ENCODE peak calls at places on chromosome 1, in ten cellular contexts. B is sigmoid colon, G is mammary epithelial cell, W is astrocyte, Q is AG04450, I is dorsolateral prefrontal cortex, U is tibial artery, S is lower lobe of right lung, O is AG09309, A is breast epithelium. L is an unnamed sample.

GRCh38 chr1:1243807-1244191 is 2.7 kb downstream of the C1QTNF12 start:
- DNase-seq in B (no peak), G (no peak), W (no peak), Q (no peak), I (no peak), U (no peak), S (no peak), O (no peak), A (no peak), L (no peak)

GRCh38 chr1:30746212-30747027 is 11.2 kb downstream of the LAPTM5 start:
- DNase-seq in B (no peak), G (no peak), W (no peak), Q (no peak), I (no peak), U (no peak), S (no peak), O (no peak), A (no peak), L (no peak)

GRCh38 chr1:22749919-22750670 is 39.5 kb downstream of the EPHB2 start:
- DNase-seq in B (peak; percentile 75), G (peak; percentile 83), W (peak; percentile 94), Q (peak; percentile 88), I (no peak), U (peak; percentile 77), S (no peak), O (peak; percentile 86), A (no peak), L (peak; percentile 80)

GRCh38 chr1:30727796-30728195 is 4.4 kb upstream of the MATN1 start:
- DNase-seq in B (no peak), G (no peak), W (peak; percentile 53), Q (no peak), I (no peak), U (no peak), S (no peak), O (no peak), A (no peak), L (no peak)

GRCh38 chr1:94855307-94855700 is 35.1 kb downstream of the SLC44A3 start:
- DNase-seq in B (no peak), G (no peak), W (peak; percentile 46), Q (no peak), I (no peak), U (no peak), S (no peak), O (no peak), A (no peak), L (no peak)

GRCh38 chr1:160639652-160640051 is 7.2 kb downstream of the SLAMF1 start:
- DNase-seq in B (no peak), G (no peak), W (no peak), Q (no peak), I (no peak), U (no peak), S (no peak), O (no peak), A (no peak), L (no peak)

GRCh38 chr1:203612932-203613682 is 13.5 kb upstream of the ATP2B4 start:
- DNase-seq in B (no peak), G (no peak), W (no peak), Q (no peak), I (no peak), U (no peak), S (no peak), O (no peak), A (no peak), L (no peak)

GRCh38 chr1:17023573-17023972 is 11.8 kb upstream of the ATP13A2 start:
- DNase-seq in B (no peak), G (no peak), W (no peak), Q (no peak), I (no peak), U (no peak), S (no peak), O (no peak), A (no peak), L (no peak)

GRCh38 chr1:151461694-151462093 is 2.4 kb upstream of the POGZ start:
- DNase-seq in B (no peak), G (no peak), W (no peak), Q (no peak), I (no peak), U (no peak), S (no peak), O (no peak), A (no peak), L (no peak)

DNA sequence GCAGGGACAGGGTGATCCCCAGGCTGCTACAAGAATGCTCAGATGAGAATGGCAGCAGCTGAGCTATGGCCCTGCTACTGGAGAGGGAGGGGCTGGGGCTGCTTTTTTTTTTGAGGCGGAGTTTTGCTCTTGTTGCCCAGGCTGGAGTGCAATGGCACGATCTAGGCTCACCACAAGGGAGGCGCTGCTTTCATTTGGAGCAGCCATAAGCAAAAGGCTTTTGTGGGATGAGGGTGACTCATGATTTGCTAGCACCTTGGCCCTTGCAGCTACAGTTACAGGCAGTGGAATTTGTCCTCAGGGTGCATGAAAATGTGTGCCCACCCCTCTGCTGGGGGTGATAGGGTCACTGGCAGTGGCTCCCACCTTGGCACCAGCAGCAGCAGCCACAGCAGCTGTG is 32.4 kb upstream of the CYP4A22 start:
- DNase-seq in B (no peak), G (peak; percentile 52), W (no peak), Q (no peak), I (no peak), U (no peak), S (no peak), O (no peak), A (no peak), L (no peak)
- H3K4me3 ChIP-seq in B (no peak overlapping the region), G (no peak overlapping the region), W (no peak overlapping the region), Q (no peak overlapping the region), I (no peak overlapping the region), U (no peak overlapping the region), S (no peak overlapping the region), O (no peak overlapping the region), A (no peak overlapping the region), L (no peak overlapping the region)

DNA sequence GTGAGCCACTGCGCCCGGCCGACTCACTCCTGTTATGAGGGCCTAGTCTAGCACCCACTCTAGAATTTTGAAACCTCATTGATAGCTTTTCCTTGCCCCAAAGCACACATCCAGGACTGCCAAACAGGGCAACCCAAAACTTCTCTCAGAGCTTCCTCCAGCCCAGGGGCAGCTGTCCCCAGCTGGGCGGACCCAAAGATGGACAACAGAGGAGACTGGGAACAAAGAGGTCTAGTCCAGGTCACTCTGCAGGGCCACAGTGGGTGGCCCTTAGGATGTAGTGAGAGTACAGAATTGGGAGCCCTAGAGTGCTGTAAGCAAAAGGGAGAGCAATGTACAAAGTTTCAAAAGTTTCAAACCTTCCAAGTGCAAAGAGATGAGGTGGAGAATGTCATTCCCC is 1.2 kb downstream of the CD34 start:
- DNase-seq in B (no peak), G (no peak), W (no peak), Q (no peak), I (no peak), U (no peak), S (no peak), O (no peak), A (no peak), L (no peak)
- H3K4me3 ChIP-seq in B (peak overlapping the region; percentile 53), G (no peak overlapping the region), W (no peak overlapping the region), Q (no peak overlapping the region), I (no peak overlapping the region), U (peak overlapping the region; percentile 53), S (peak overlapping the region; percentile 60), O (no peak overlapping the region), A (peak overlapping the region; percentile 53), L (no peak overlapping the region)

GRCh38 chr1:26290061-26290415 is 10.2 kb downstream of the SH3BGRL3 start:
- DNase-seq in B (no peak), G (no peak), W (no peak), Q (no peak), I (no peak), U (no peak), S (no peak), O (no peak), A (no peak), L (no peak)
- H3K4me3 ChIP-seq in B (no peak overlapping the region), G (no peak overlapping the region), W (no peak overlapping the region), Q (no peak overlapping the region), I (no peak overlapping the region), U (no peak overlapping the region), S (no peak overlapping the region), O (no peak overlapping the region), A (no peak overlapping the region), L (no peak overlapping the region)

GRCh38 chr1:204645666-204646065 is 39.9 kb downstream of the LRRN2 start:
- DNase-seq in B (no peak), G (no peak), W (no peak), Q (no peak), I (no peak), U (no peak), S (no peak), O (no peak), A (no peak), L (no peak)
- H3K4me3 ChIP-seq in B (no peak overlapping the region), G (no peak overlapping the region), W (no peak overlapping the region), Q (no peak overlapping the region), I (no peak overlapping the region), U (no peak overlapping the region), S (no peak overlapping the region), O (no peak overlapping the region), A (no peak overlapping the region), L (no peak overlapping the region)

GRCh38 chr1:110403805-110404204 is 3.7 kb downstream of the LAMTOR5 start:
- DNase-seq in B (no peak), G (no peak), W (no peak), Q (no peak), I (no peak), U (no peak), S (no peak), O (no peak), A (no peak), L (no peak)

GRCh38 chr1:110407260-110408210 is at the start of gene LAMTOR5:
- DNase-seq in B (peak; percentile 97), G (peak; percentile 89), W (peak; percentile 88), Q (peak; percentile 65), I (peak; percentile 91), U (peak; percentile 96), S (peak; percentile 95), O (peak; percentile 69), A (peak; percentile 90), L (peak; percentile 78)

GRCh38 chr1:110411173-110411572 is 3.7 kb upstream of the LAMTOR5 start:
- DNase-seq in B (no peak), G (no peak), W (no peak), Q (no peak), I (no peak), U (no peak), S (no peak), O (no peak), A (no peak), L (no peak)

GRCh38 chr1:110412576-110412975 is 5.1 kb upstream of the LAMTOR5 start:
- DNase-seq in B (peak; percentile 69), G (peak; percentile 58), W (peak; percentile 26), Q (no peak), I (peak; percentile 54), U (peak; percentile 77), S (peak; percentile 75), O (no peak), A (peak; percentile 44), L (no peak)

DNA sequence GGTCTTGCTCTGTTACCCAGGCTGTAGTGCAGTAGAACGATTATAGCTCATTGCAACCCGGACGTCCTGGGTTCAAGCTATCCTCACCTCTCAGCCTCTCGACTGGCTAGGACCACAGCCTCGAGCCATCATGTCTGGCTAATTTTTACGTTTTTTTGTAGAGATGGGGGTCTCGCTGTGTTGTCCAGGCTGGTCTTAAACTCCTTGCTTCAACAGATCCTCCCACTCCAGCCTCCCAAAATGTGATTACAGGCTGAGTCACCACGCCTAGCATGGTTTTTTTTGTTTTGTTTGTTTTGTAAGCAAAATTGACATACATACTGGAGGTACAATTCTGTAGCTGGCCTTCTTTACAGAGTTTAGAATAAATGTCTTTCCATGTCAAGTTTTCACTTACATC is 994 bp upstream of the LAMTOR5 start:
- DNase-seq in B (no peak), G (no peak), W (no peak), Q (no peak), I (no peak), U (no peak), S (no peak), O (no peak), A (no peak), L (no peak)
- H3K4me3 ChIP-seq in B (peak overlapping the region; percentile 99), G (peak overlapping the region; percentile 99), W (peak overlapping the region; percentile 94), Q (no peak overlapping the region), I (peak overlapping the region; percentile 84), U (peak overlapping the region; percentile 87), S (peak overlapping the region; percentile 72), O (no peak overlapping the region), A (peak overlapping the region; percentile 97), L (peak overlapping the region; percentile 92)